ENCODE peak calls at places on chromosomes 3 and 15, in five cellular contexts. U is KBM-7; G is neural crest cell; R is NCI-H1694 treated with DMSO at 0.1 percent for 48 hours; S is activated T-helper 9 cell treated with anti-CD3 and anti-CD28 coated beads, Interleukin-2, amount 50 U/mL, for 16 hours. B is an unnamed sample.

GRCh38 chr3:46505953-46506352 is 8.2 kb downstream of the RTP3 start:
- DNase-seq in U (no peak), G (no peak), R (no peak), S (no peak), B (no peak)

GRCh38 chr15:78353093-78353492 is 12.9 kb downstream of the CRABP1 start:
- DNase-seq in U (peak), G (no peak), R (no peak), S (no peak), B (no peak)

GRCh38 chr3:66206806-66207205 is 14.0 kb upstream of the SLC25A26 start:
- DNase-seq in U (no peak), G (no peak), R (no peak), S (no peak), B (no peak)

GRCh38 chr15:86164222-86164898 is 84.7 kb downstream of the AGBL1 start:
- DNase-seq in U (no peak), G (no peak), R (no peak), S (no peak), B (no peak)

GRCh38 chr3:117708601-117709000 is 999.0 kb downstream of the TUSC7 start:
- DNase-seq in U (no peak), G (no peak), R (no peak), S (no peak), B (no peak)

GRCh38 chr15:48696627-48697312 is 51.3 kb upstream of the FBN1 start:
- DNase-seq in U (peak), G (no peak), R (no peak), S (no peak), B (no peak)

GRCh38 chr3:136516095-136516494 is 236.1 kb downstream of the STAG1 start:
- DNase-seq in U (no peak), G (no peak), R (no peak), S (no peak), B (no peak)

GRCh38 chr15:80849308-80849707 is 70.1 kb downstream of the CEMIP start:
- DNase-seq in U (no peak), G (no peak), R (no peak), S (no peak), B (no peak)